ENCODE peak calls at places on chromosome 19, in six cellular contexts. W is GM03348; X is Panc1; Q is activated CD4-positive, CD25-positive, alpha-beta regulatory T cell treated with anti-CD3 and anti-CD28 coated beads, Interleukin-2, amount 50 U/mL, for 16 hours; D is fibroblast of mammary gland; T is NCI-H1105. C is an unnamed sample.

GRCh38 chr19:47541507-47541906 is 26.6 kb upstream of the NAPA start:
- DNase-seq in W (no peak), X (no peak), Q (no peak), D (no peak), T (no peak), C (no peak)

GRCh38 chr19:54418930-54419800 is 3.9 kb downstream of the TTYH1 start:
- DNase-seq in W (no peak), X (no peak), Q (no peak), D (no peak), T (no peak), C (no peak)

GRCh38 chr19:41319500-41320184 is 9.7 kb downstream of the CCDC97 start:
- DNase-seq in W (no peak), X (no peak), Q (no peak), D (no peak), T (no peak), C (no peak)

GRCh38 chr19:30117636-30118145 is 175.7 kb downstream of the URI1 start:
- DNase-seq in W (no peak), X (no peak), Q (no peak), D (no peak), T (no peak), C (no peak)

GRCh38 chr19:47421844-47422395 is 2.6 kb upstream of the MEIS3 start:
- DNase-seq in W (no peak), X (no peak), Q (no peak), D (no peak), T (peak; percentile 76), C (no peak)

GRCh38 chr19:49712397-49712859 is 21.5 kb downstream of the CPT1C start:
- DNase-seq in W (no peak), X (peak; percentile 10), Q (no peak), D (peak; percentile 98), T (no peak), C (peak; percentile 17)

GRCh38 chr19:39347332-39348227 is 5.4 kb downstream of the SAMD4B start:
- DNase-seq in W (peak; percentile 24), X (no peak), Q (no peak), D (peak; percentile 48), T (no peak), C (no peak)

GRCh38 chr19:17075860-17076538 is 422 bp downstream of the MYO9B start:
- DNase-seq in W (peak; percentile 47), X (no peak), Q (peak; percentile 28), D (peak; percentile 14), T (no peak), C (peak; percentile 27)

GRCh38 chr19:6218497-6219146 is 61.2 kb downstream of the MLLT1 start:
- DNase-seq in W (peak; percentile 93), X (peak; percentile 42), Q (peak; percentile 75), D (peak; percentile 82), T (peak; percentile 21), C (peak; percentile 78)

GRCh38 chr19:14039181-14039580 is 7.6 kb downstream of the IL27RA start:
- DNase-seq in W (no peak), X (no peak), Q (no peak), D (no peak), T (no peak), C (no peak)

C was measured in epithelial cell of esophagus.